ENCODE peak calls at places on chromosomes 7 and 10, in six cellular contexts. S is HCT116, D is PC-3, B is MM.1S, K is neural progenitor cell, C is SK-N-SH. Z is an unnamed sample.

GRCh38 chr7:145123502-145123901 is 287.6 kb upstream of the TPK1 start:
- DNase-seq in C (no peak), K (no peak), D (no peak), B (no peak), S (no peak), Z (no peak)

GRCh38 chr7:55549457-55549856 is 22.8 kb downstream of the VOPP1 start:
- DNase-seq in C (no peak), D (no peak), B (peak; percentile 79), S (no peak), K (no peak), Z (no peak)

GRCh38 chr10:30781571-30782542 is 152.3 kb upstream of the LYZL2 start:
- DNase-seq in B (no peak), K (peak; percentile 42), S (no peak), C (peak; percentile 44), D (no peak), Z (no peak)

GRCh38 chr10:63437334-63437949 is 28.3 kb downstream of the JMJD1C start:
- DNase-seq in B (no peak), D (no peak), K (no peak), S (no peak), C (no peak), Z (peak; percentile 44)

GRCh38 chr7:21923663-21924062 is 22.0 kb downstream of the CDCA7L start:
- DNase-seq in K (peak; percentile 63), D (peak; percentile 35), B (no peak), C (no peak), S (no peak), Z (no peak)

GRCh38 chr7:51629206-51629605 is 312.6 kb upstream of the COBL start:
- DNase-seq in S (no peak), B (no peak), D (no peak), C (no peak), K (no peak), Z (no peak)

GRCh38 chr7:135682191-135682590 is 19.9 kb downstream of the STMP1 start:
- DNase-seq in K (no peak), S (no peak), C (no peak), D (no peak), B (no peak), Z (peak; percentile 13)

GRCh38 chr10:78188459-78188858 is 154.8 kb downstream of the RPS24 start:
- DNase-seq in K (no peak), C (no peak), B (no peak), S (no peak), D (no peak), Z (no peak)

GRCh38 chr7:3109516-3109915 is 65.8 kb upstream of the CARD11 start:
- DNase-seq in C (no peak), B (no peak), K (no peak), D (no peak), S (no peak), Z (no peak)

GRCh38 chr7:85730016-85730415 is 543.2 kb upstream of the SEMA3D start:
- DNase-seq in B (no peak), K (no peak), D (peak; percentile 20), S (no peak), C (no peak), Z (peak; percentile 51)

GRCh38 chr7:77674878-77675277 is 21.4 kb upstream of the RSBN1L start:
- DNase-seq in S (peak; percentile 48), B (no peak), C (no peak), D (peak; percentile 94), K (no peak), Z (peak; percentile 79)

GRCh38 chr10:44828515-44829142 is 82.5 kb upstream of the TMEM72 start:
- DNase-seq in K (peak; percentile 36), S (no peak), B (no peak), C (no peak), D (no peak), Z (no peak)

GRCh38 chr7:68688416-68689086 is 909.7 kb upstream of the AUTS2 start:
- DNase-seq in C (no peak), S (no peak), K (peak; percentile 24), D (no peak), B (peak; percentile 45), Z (no peak)

GRCh38 chr10:98170249-98171117 is 36.0 kb downstream of the R3HCC1L start:
- DNase-seq in K (peak; percentile 67), D (peak; percentile 69), B (peak; percentile 60), C (peak; percentile 43), S (peak; percentile 40), Z (peak; percentile 56)

GRCh38 chr10:16954280-16955030 is 137.2 kb upstream of the RSU1 start:
- DNase-seq in K (no peak), B (no peak), D (no peak), C (no peak), S (no peak), Z (no peak)

GRCh38 chr7:26369519-26370385 is 78.1 kb downstream of the SNX10 start:
- DNase-seq in C (peak; percentile 65), K (peak; percentile 56), S (peak; percentile 21), D (peak; percentile 82), B (peak; percentile 52), Z (peak; percentile 63)

GRCh38 chr10:66917104-66917503 is 8.7 kb upstream of the LRRTM3 start:
- DNase-seq in B (no peak), D (no peak), C (no peak), K (peak; percentile 27), S (no peak), Z (no peak)

GRCh38 chr10:74929197-74929596 is 102.8 kb downstream of the KAT6B start:
- DNase-seq in D (peak; percentile 98), B (no peak), C (no peak), K (no peak), S (no peak), Z (peak; percentile 63)

GRCh38 chr10:108696792-108697477 is 1226.4 kb downstream of the XPNPEP1 start:
- DNase-seq in S (no peak), B (no peak), D (no peak), K (no peak), C (no peak), Z (peak; percentile 6)

GRCh38 chr7:73770002-73770859 is at the start of gene CLDN3:
- DNase-seq in S (peak; percentile 73), K (peak; percentile 88), B (no peak), D (peak; percentile 92), C (peak; percentile 82), Z (peak; percentile 40)

GRCh38 chr10:30977385-30977784 is 54.3 kb downstream of the ZNF438 start:
- DNase-seq in K (no peak), C (no peak), S (no peak), B (no peak), D (no peak), Z (no peak)

GRCh38 chr10:1594372-1595241 is 142.7 kb downstream of the ADARB2 start:
- DNase-seq in S (no peak), B (no peak), C (no peak), D (no peak), K (no peak), Z (no peak)

GRCh38 chr7:106824458-106824857 is 40.6 kb upstream of the PIK3CG start:
- DNase-seq in B (no peak), K (no peak), C (no peak), S (peak; percentile 61), D (peak; percentile 75), Z (peak; percentile 92)

GRCh38 chr10:100370561-100370975 is 23.5 kb downstream of the SCD start:
- DNase-seq in C (no peak), K (no peak), D (peak; percentile 60), B (peak; percentile 62), S (peak; percentile 72), Z (peak; percentile 83)

GRCh38 chr10:71578069-71578468 is 141.5 kb downstream of the C10orf105 start:
- DNase-seq in C (no peak), K (no peak), S (no peak), D (no peak), B (no peak), Z (no peak)

GRCh38 chr7:20744913-20745587 is 41.6 kb downstream of the SP8 start:
- DNase-seq in S (peak; percentile 33), B (no peak), D (peak; percentile 55), K (no peak), C (no peak), Z (no peak)

DNA sequence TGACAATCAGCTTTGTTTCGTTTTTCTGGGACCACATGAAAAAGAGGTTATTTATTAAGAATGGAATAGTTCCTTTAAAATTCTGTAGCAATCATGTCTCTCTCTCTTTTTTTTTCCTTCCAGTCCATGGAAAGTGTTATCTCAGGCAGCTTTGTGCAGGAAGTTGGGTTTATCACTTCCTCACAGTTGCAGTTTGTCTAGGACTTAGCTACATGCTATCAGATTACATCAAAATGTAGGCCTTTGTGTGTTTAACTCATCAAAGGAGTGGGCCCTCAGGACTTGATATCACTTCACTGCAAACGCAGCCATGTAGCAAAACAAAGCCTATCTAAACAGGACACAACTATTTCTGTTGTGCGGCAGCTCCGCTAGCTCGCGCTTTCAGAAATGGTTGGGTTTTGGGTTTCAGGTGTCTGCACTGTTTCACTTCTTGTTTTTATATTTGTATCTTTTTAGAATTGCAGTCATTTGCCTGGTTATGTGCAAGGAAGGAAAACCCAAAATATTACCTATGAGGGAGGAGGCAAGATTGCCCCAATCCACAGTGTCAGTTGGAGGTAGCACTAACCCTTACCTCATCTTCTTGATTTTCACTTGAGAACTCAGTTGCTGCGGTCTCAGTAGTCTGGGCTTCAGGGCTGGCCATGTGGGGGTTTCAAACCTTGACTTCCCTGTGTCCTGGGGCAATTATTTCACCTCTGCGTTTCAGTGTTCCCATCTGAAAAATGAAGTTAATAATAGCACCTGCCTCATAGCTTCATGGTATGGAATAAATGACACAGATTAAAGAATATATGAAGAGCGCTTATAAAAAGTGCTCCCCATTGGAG is 66.7 kb downstream of the HHEX start:
- DNase-seq in S (no peak), K (no peak), C (no peak), B (peak; percentile 87), D (no peak), Z (no peak)
- H3K9ac ChIP-seq in S (no peak overlapping the region), K (no peak overlapping the region), C (no peak overlapping the region), B (peak overlapping the region; percentile 37), D (no peak overlapping the region), Z (no peak overlapping the region)

GRCh38 chr7:137080516-137081203 is 212.2 kb downstream of the CHRM2 start:
- DNase-seq in D (no peak), C (no peak), B (no peak), S (no peak), K (no peak), Z (no peak)
- H3K4me2 ChIP-seq in D (no peak overlapping the region), C (no peak overlapping the region), B (no peak overlapping the region), S (no peak overlapping the region), K (no peak overlapping the region), Z (no peak overlapping the region)

GRCh38 chr10:132122939-132123445 is 57.2 kb downstream of the JAKMIP3 start:
- DNase-seq in S (no peak), D (no peak), C (no peak), B (no peak), K (no peak), Z (no peak)
- TF ChIP-seq EZH2phosphoT487 in S (no peak), D (no peak), C (no peak), B (no peak), K (no peak), Z (no peak)

GRCh38 chr7:12686234-12686893 is 1.1 kb upstream of the ARL4A start:
- DNase-seq in S (peak; percentile 87), K (peak; percentile 82), C (peak; percentile 96), B (peak; percentile 96), D (peak; percentile 95), Z (peak; percentile 91)
- H3K9ac ChIP-seq in S (peak overlapping the region; percentile 84), K (no peak overlapping the region), C (peak overlapping the region; percentile 92), B (peak overlapping the region; percentile 96), D (peak overlapping the region; percentile 86), Z (peak overlapping the region; percentile 86)

Z was measured in GM23248.